ENCODE peak calls at places on chromosomes 4 and X, in six cellular contexts. R, U, K, P, V and J are unnamed samples.

GRCh38 chr4:1018147-1019020 is 7.0 kb downstream of the FGFRL1 start:
- DNase-seq in U (no peak), K (no peak), R (no peak), P (no peak), V (no peak), J (peak)

GRCh38 chrX:31021537-31021936 is 50.3 kb downstream of the FTHL17 start:
- DNase-seq in U (no peak), P (no peak), K (no peak), V (no peak), R (no peak), J (peak)

GRCh38 chr4:98661356-98662054 is 3.1 kb upstream of the TSPAN5 start:
- DNase-seq in K (no peak), R (no peak), V (peak), P (no peak), U (no peak), J (no peak)

GRCh38 chr4:2818351-2818939 is 25.2 kb upstream of the ADD1 start:
- DNase-seq in R (peak), U (no peak), K (no peak), P (no peak), V (peak), J (peak)

GRCh38 chr4:44916406-44916805 is 190.1 kb upstream of the GNPDA2 start:
- DNase-seq in V (no peak), K (no peak), P (no peak), U (no peak), R (no peak), J (peak)

GRCh38 chr4:6087669-6088068 is 69.4 kb upstream of the C4orf50 start:
- DNase-seq in P (no peak), V (peak), U (no peak), R (peak), K (peak), J (peak)

GRCh38 chrX:39477438-39478120 is 620.2 kb downstream of the BCOR start:
- DNase-seq in K (no peak), P (no peak), R (peak), V (peak), U (peak), J (peak)

GRCh38 chr4:32519060-32519459 is 1798.9 kb downstream of the PCDH7 start:
- DNase-seq in V (no peak), U (no peak), K (no peak), R (no peak), P (no peak), J (no peak)

GRCh38 chrX:24396236-24396929 is 35.9 kb downstream of the SUPT20HL1 start:
- DNase-seq in R (no peak), V (no peak), U (no peak), K (peak), P (no peak), J (no peak)

GRCh38 chr4:30720656-30721352 is 635 bp downstream of the PCDH7 start:
- DNase-seq in V (peak), P (peak), R (peak), K (no peak), U (no peak), J (peak)

GRCh38 chr4:165009493-165010227 is 22.1 kb upstream of the TRIM60 start:
- DNase-seq in K (no peak), R (no peak), V (no peak), U (no peak), P (no peak), J (no peak)

GRCh38 chrX:118066867-118067515 is 49.6 kb downstream of the KLHL13 start:
- DNase-seq in P (no peak), V (no peak), U (no peak), R (no peak), K (no peak), J (no peak)

GRCh38 chr4:155656025-155656424 is 10.6 kb upstream of the GUCY1A1 start:
- DNase-seq in R (no peak), K (no peak), P (no peak), U (no peak), V (no peak), J (no peak)

GRCh38 chrX:87525771-87526229 is 8.2 kb downstream of the KLHL4 start:
- DNase-seq in U (no peak), R (no peak), P (no peak), K (no peak), V (no peak), J (no peak)